ENCODE peak calls at places on chromosomes 6 and 20, in seven cellular contexts. P, X, Q, N, F, S and C are unnamed samples.

GRCh38 chr6:41966961-41967311 is 25.3 kb upstream of the CCND3 start:
- DNase-seq in X (peak), P (no peak), Q (no peak), N (no peak), F (no peak), S (no peak), C (peak)

GRCh38 chr6:118320652-118321051 is 227.4 kb upstream of the PLN start:
- DNase-seq in X (no peak), N (no peak), S (no peak), P (no peak), F (no peak), Q (no peak), C (no peak)

GRCh38 chr6:113018351-113019151 is 671.4 kb downstream of the RFPL4B start:
- DNase-seq in N (no peak), P (peak), F (no peak), S (no peak), X (peak), Q (no peak), C (no peak)

GRCh38 chr20:61839912-61840441 is 225.7 kb downstream of the TAF4 start:
- DNase-seq in N (no peak), F (no peak), X (no peak), S (no peak), P (no peak), Q (no peak), C (no peak)

GRCh38 chr6:154876776-154877175 is 118.3 kb upstream of the TIAM2 start:
- DNase-seq in X (no peak), Q (no peak), P (no peak), S (no peak), N (no peak), F (no peak), C (no peak)

GRCh38 chr6:42451146-42451594 is 556 bp downstream of the TRERF1 start:
- DNase-seq in S (no peak), P (peak), Q (no peak), N (no peak), F (no peak), X (no peak), C (no peak)

GRCh38 chr20:32877507-32877906 is 18.8 kb downstream of the EFCAB8 start:
- DNase-seq in Q (no peak), N (no peak), P (no peak), S (no peak), F (no peak), X (no peak), C (no peak)

GRCh38 chr6:144343736-144344428 is 58.7 kb downstream of the UTRN start:
- DNase-seq in X (peak), F (no peak), P (peak), S (no peak), N (no peak), Q (no peak), C (peak)

GRCh38 chr20:43736588-43737091 is 9.8 kb upstream of the GTSF1L start:
- DNase-seq in X (no peak), P (no peak), F (no peak), Q (no peak), N (no peak), S (no peak), C (no peak)

GRCh38 chr6:131694832-131695426 is 6.3 kb downstream of the OR2A4 start:
- DNase-seq in F (peak), S (peak), Q (no peak), N (no peak), X (peak), P (peak), C (peak)

GRCh38 chr6:147806697-147807096 is 298.2 kb downstream of the SAMD5 start:
- DNase-seq in N (no peak), Q (no peak), S (no peak), P (no peak), F (no peak), X (no peak), C (no peak)

GRCh38 chr20:61487346-61488022 is 235.4 kb downstream of the CDH4 start:
- DNase-seq in F (no peak), P (no peak), X (no peak), N (no peak), S (no peak), Q (no peak), C (no peak)

GRCh38 chr6:51855310-51856082 is 231.9 kb downstream of the PKHD1 start:
- DNase-seq in N (no peak), X (peak), Q (no peak), F (no peak), S (no peak), P (peak), C (peak)

GRCh38 chr6:16163066-16163465 is 34.2 kb downstream of the MYLIP start:
- DNase-seq in N (no peak), X (no peak), F (no peak), S (no peak), P (no peak), Q (no peak), C (no peak)

GRCh38 chr6:10529231-10529801 is 8.2 kb downstream of the GCNT2 start:
- DNase-seq in N (no peak), F (no peak), P (peak), X (no peak), S (no peak), Q (no peak), C (no peak)

GRCh38 chr6:169238766-169239165 is 14.9 kb downstream of the THBS2 start:
- DNase-seq in S (no peak), N (no peak), F (no peak), P (no peak), Q (no peak), X (no peak), C (no peak)

GRCh38 chr6:139472341-139473038 is 98.0 kb upstream of the CITED2 start:
- DNase-seq in F (no peak), N (no peak), Q (no peak), S (no peak), P (no peak), X (no peak), C (no peak)
- H3K27ac ChIP-seq in F (peak), N (peak), Q (no peak), S (no peak), P (no peak), X (no peak), C (no peak)

GRCh38 chr20:45372646-45373352 is 5.3 kb downstream of the TP53TG5 start:
- DNase-seq in S (no peak), Q (no peak), N (no peak), F (peak), X (no peak), P (no peak), C (no peak)
- H3K27ac ChIP-seq in S (peak), Q (no peak), N (peak), F (peak), X (no peak), P (peak), C (no peak)

DNA sequence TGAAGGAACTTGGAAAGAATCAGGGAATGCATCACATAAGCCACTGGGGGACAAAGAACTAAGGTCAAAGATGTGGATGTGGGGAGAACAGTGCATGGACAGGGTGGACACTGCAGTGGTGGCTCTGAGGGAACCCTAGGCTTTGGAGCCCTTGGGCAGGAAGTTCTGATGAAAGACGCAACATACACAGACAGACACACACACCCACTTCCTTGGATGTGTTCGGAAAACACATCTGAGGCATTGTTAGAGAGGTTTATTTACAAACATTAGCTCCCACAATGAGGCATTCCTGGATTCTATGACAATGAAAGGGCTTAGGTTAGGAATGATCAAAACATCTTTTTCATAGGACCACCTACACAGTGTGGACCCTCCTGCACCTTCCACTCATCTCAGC is 6.2 kb upstream of the METTL24 start:
- DNase-seq in F (no peak), Q (no peak), S (no peak), P (no peak), X (no peak), N (no peak), C (no peak)
- H3K27ac ChIP-seq in F (no peak), Q (no peak), S (no peak), P (no peak), X (no peak), N (peak), C (no peak)

GRCh38 chr6:53257001-53257400 is 91.7 kb downstream of the ELOVL5 start:
- DNase-seq in S (no peak), N (no peak), X (no peak), Q (no peak), F (no peak), P (no peak), C (no peak)

GRCh38 chr6:53259860-53260580 is 88.7 kb downstream of the ELOVL5 start:
- DNase-seq in F (no peak), P (no peak), X (no peak), Q (no peak), N (no peak), S (no peak), C (no peak)

GRCh38 chr6:53258076-53258773 is 90.5 kb downstream of the ELOVL5 start:
- DNase-seq in F (no peak), X (no peak), P (no peak), N (no peak), Q (no peak), S (no peak), C (no peak)

GRCh38 chr6:53257533-53257932 is 91.2 kb downstream of the ELOVL5 start:
- DNase-seq in X (no peak), Q (no peak), S (no peak), N (no peak), F (no peak), P (no peak), C (no peak)

GRCh38 chr6:53258774-53259155 is 90.0 kb downstream of the ELOVL5 start:
- DNase-seq in X (no peak), P (no peak), N (no peak), S (no peak), Q (no peak), F (no peak), C (no peak)
- H3K27ac ChIP-seq in X (no peak), P (no peak), N (no peak), S (no peak), Q (no peak), F (no peak), C (no peak)

GRCh38 chr6:142907017-142907470 is 37.9 kb downstream of the HIVEP2 start:
- DNase-seq in S (no peak), F (no peak), Q (no peak), X (no peak), P (no peak), N (no peak), C (no peak)

GRCh38 chr6:142901616-142902015 is 43.4 kb downstream of the HIVEP2 start:
- DNase-seq in S (no peak), X (no peak), F (no peak), N (no peak), P (no peak), Q (no peak), C (no peak)

GRCh38 chr6:142902636-142903053 is 42.3 kb downstream of the HIVEP2 start:
- DNase-seq in P (peak), F (peak), Q (peak), S (peak), X (peak), N (peak), C (no peak)

GRCh38 chr6:142900467-142900961 is 44.5 kb downstream of the HIVEP2 start:
- DNase-seq in N (no peak), Q (no peak), X (no peak), P (no peak), F (no peak), S (no peak), C (no peak)

GRCh38 chr6:142903806-142904205 is 41.2 kb downstream of the HIVEP2 start:
- DNase-seq in Q (no peak), S (no peak), P (no peak), F (no peak), N (no peak), X (no peak), C (no peak)
- H3K27ac ChIP-seq in Q (peak), S (no peak), P (no peak), F (peak), N (no peak), X (peak), C (no peak)

DNA sequence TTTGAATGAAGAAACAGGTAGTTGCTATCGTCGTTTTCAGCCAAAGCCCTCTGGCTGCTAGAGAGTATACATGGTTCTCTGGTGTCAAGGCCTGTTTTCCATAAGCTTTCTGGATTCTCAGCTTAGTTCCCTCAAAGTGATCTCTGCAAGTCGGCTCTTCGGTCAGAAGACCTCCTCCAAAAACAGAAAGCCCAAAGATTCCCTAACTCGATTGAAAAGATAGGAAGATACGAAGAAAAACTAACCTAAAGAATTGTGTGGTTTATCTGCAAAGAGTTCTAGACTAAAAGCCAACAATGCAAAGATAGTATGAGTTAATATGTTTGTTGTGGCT is 545 bp upstream of the ASCC3 start:
- DNase-seq in Q (no peak), X (no peak), S (no peak), F (no peak), P (no peak), N (no peak), C (no peak)
- H3K27ac ChIP-seq in Q (peak), X (peak), S (peak), F (peak), P (peak), N (peak), C (peak)